ENCODE peak calls at places on chromosomes 16 and 17, in nine cellular contexts. U, M, J, P, C, Z, Y, L and X are unnamed samples.

GRCh38 chr17:77235370-77236080 is 94.8 kb downstream of the SEC14L1 start:
- DNase-seq in U (peak), M (no peak), J (peak), P (no peak), C (no peak), Z (peak), Y (peak), L (no peak), X (no peak)

GRCh38 chr16:22924492-22924891 is 110.5 kb downstream of the HS3ST2 start:
- DNase-seq in U (no peak), M (no peak), J (no peak), P (no peak), C (no peak), Z (no peak), Y (no peak), L (no peak), X (peak)

GRCh38 chr17:30290696-30291570 is 811 bp downstream of the BLMH start:
- DNase-seq in U (peak), M (peak), J (peak), P (peak), C (peak), Z (peak), Y (peak), L (peak), X (peak)

GRCh38 chr17:6573982-6574688 is 17.8 kb upstream of the PITPNM3 start:
- DNase-seq in U (no peak), M (no peak), J (no peak), P (no peak), C (no peak), Z (no peak), Y (no peak), L (no peak), X (no peak)

GRCh38 chr17:8468988-8469387 is 33.3 kb downstream of the NDEL1 start:
- DNase-seq in U (no peak), M (no peak), J (no peak), P (no peak), C (no peak), Z (peak), Y (no peak), L (no peak), X (no peak)

GRCh38 chr16:66703359-66704215 is 7.0 kb upstream of the CMTM4 start:
- DNase-seq in U (no peak), M (no peak), J (no peak), P (no peak), C (no peak), Z (no peak), Y (no peak), L (no peak), X (no peak)

GRCh38 chr17:41814195-41814594 is 1.4 kb downstream of the FKBP10 start:
- DNase-seq in U (peak), M (no peak), J (no peak), P (no peak), C (no peak), Z (peak), Y (no peak), L (no peak), X (no peak)

GRCh38 chr17:79651266-79651665 is 40.4 kb upstream of the RBFOX3 start:
- DNase-seq in U (no peak), M (no peak), J (peak), P (peak), C (no peak), Z (no peak), Y (no peak), L (no peak), X (no peak)

DNA sequence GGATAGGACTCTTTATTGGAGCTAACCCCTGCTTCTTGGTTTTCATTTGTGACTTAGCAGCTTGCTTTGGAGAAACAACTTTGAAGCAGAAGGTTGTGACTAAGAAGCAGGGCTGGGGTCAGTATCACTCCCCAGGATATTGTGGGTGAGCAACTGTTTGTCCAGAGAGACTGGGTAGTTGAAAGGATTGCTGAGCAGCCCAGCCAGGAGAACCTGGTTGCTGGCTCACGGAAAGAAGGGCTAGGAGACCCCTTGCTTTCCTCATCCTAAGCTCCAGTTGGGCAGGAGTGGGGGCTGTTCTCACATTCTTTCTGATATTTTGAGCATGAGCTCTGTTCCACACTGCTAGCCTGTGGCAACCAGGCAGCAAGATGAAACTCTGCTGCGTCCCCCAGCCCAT is 151.2 kb downstream of the CBLN1 start:
- DNase-seq in U (no peak), M (no peak), J (no peak), P (no peak), C (no peak), Z (no peak), Y (no peak), L (no peak), X (no peak)
- TF ChIP-seq CTCF in U (no peak), M (no peak), J (no peak), P (no peak), C (no peak), Z (no peak), Y (no peak), L (no peak), X (no peak)

DNA sequence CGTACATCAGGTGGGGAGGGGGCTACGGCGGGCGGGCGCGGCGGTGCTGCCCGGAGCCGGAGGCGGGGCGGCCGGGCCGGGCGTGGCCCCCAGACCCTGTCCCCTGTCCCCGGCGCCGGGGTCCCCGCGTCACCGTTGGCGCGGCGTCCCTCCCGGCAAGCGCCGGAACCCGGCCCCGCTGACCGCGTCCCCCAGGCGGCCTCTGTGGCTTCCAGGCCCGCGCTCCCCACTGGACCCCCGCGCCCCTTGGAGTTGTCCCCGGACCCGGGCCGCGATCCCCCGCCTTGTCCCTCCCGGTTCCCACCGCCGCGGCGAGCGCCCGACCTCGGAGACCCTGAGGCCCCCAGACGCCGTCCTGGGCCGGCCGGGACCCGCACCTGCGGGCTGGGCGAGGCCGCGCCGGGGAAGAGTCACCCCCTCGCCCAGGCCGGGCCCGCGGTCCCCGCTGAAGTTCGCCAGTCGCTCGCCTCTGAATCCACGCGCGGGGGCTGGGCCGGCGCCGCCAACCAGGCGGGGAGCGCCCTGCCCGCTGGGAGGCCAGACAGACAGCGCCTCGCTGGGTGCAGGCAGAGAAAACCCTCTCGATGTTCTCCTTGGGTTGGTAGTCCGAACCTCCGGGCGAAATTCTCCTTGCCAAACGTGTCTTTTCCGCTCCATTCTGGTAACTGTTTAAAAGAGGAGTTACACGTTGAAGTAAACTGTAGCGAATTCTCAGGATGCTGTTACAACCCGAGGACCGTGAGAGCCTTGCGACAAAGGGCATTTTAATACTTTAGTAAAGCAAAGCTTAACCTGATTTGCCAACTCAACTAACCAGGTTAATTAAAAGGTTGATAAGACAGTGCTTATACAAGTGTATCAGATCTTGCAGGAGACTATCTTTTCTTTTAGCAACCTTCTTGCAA is 761 bp downstream of the GAN start:
- DNase-seq in U (peak), M (peak), J (peak), P (peak), C (peak), Z (peak), Y (peak), L (peak), X (peak)
- TF ChIP-seq CTCF in U (no peak), M (no peak), J (no peak), P (no peak), C (no peak), Z (no peak), Y (no peak), L (no peak), X (no peak)

GRCh38 chr17:80955673-80956306 is 35.9 kb upstream of the CHMP6 start:
- DNase-seq in U (no peak), M (no peak), J (no peak), P (no peak), C (no peak), Z (no peak), Y (no peak), L (peak), X (no peak)
- TF ChIP-seq CTCF in U (no peak), M (no peak), J (no peak), P (no peak), C (no peak), Z (no peak), Y (no peak), L (no peak), X (no peak)

GRCh38 chr17:58202859-58203258 is 10.3 kb downstream of the EPX start:
- DNase-seq in U (no peak), M (no peak), J (no peak), P (no peak), C (no peak), Z (no peak), Y (no peak), L (no peak), X (no peak)

GRCh38 chr17:58196610-58197009 is 4.1 kb downstream of the EPX start:
- DNase-seq in U (no peak), M (no peak), J (no peak), P (no peak), C (no peak), Z (no peak), Y (no peak), L (no peak), X (no peak)

GRCh38 chr17:58195518-58196123 is 3.1 kb downstream of the EPX start:
- DNase-seq in U (no peak), M (no peak), J (no peak), P (no peak), C (no peak), Z (no peak), Y (no peak), L (no peak), X (no peak)

GRCh38 chr17:58204796-58205195 is 12.3 kb downstream of the EPX start:
- DNase-seq in U (no peak), M (no peak), J (no peak), P (no peak), C (no peak), Z (peak), Y (no peak), L (no peak), X (no peak)

DNA sequence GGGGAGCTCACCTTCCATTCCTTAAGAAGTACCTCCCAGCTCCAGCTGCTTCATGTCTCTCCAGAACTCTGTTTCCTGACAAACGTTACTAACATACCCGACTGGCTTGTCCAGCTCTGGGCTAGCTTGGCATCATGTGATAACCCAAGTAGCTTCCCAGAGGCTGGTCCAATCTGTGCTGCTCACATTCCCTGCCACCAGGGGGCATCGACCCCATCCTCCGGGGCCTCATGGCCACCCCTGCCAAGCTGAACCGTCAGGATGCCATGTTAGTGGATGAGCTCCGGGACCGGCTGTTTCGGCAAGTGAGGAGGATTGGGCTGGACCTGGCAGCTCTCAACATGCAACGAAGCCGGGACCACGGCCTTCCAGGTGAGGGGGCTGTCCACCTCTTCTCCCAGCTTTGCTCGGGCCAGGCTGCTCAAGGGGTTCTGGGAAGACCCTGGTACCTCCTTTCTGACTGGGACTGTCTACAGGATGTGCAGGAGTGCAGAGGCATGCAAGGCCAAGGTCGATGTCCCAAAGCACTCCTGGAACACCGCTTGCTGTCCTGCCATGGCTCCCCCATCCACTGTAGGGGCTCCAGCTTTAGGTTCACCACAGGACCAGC is 7.6 kb downstream of the EPX start:
- DNase-seq in U (peak), M (peak), J (peak), P (peak), C (peak), Z (peak), Y (peak), L (peak), X (peak)
- TF ChIP-seq CTCF in U (peak), M (peak), J (peak), P (peak), C (peak), Z (peak), Y (no peak), L (peak), X (peak)

GRCh38 chr16:81583893-81584705 is 139.5 kb downstream of the CMIP start:
- DNase-seq in U (peak), M (peak), J (no peak), P (no peak), C (no peak), Z (peak), Y (peak), L (no peak), X (peak)

GRCh38 chr16:81586421-81586820 is 141.8 kb downstream of the CMIP start:
- DNase-seq in U (no peak), M (peak), J (no peak), P (no peak), C (no peak), Z (no peak), Y (peak), L (no peak), X (no peak)

GRCh38 chr16:81581107-81581506 is 136.5 kb downstream of the CMIP start:
- DNase-seq in U (peak), M (peak), J (no peak), P (no peak), C (no peak), Z (no peak), Y (peak), L (no peak), X (peak)

GRCh38 chr16:81585785-81586184 is 141.2 kb downstream of the CMIP start:
- DNase-seq in U (peak), M (peak), J (no peak), P (no peak), C (no peak), Z (no peak), Y (peak), L (peak), X (no peak)

GRCh38 chr16:81582655-81583441 is 138.2 kb downstream of the CMIP start:
- DNase-seq in U (no peak), M (no peak), J (peak), P (no peak), C (peak), Z (no peak), Y (peak), L (no peak), X (no peak)
- TF ChIP-seq CTCF in U (no peak), M (no peak), J (no peak), P (no peak), C (no peak), Z (no peak), Y (no peak), L (no peak), X (no peak)

GRCh38 chr16:53822936-53823529 is 119.1 kb downstream of the FTO start:
- DNase-seq in U (peak), M (peak), J (no peak), P (no peak), C (no peak), Z (no peak), Y (no peak), L (no peak), X (no peak)

GRCh38 chr16:53817812-53818211 is 113.9 kb downstream of the FTO start:
- DNase-seq in U (peak), M (peak), J (no peak), P (no peak), C (no peak), Z (peak), Y (no peak), L (no peak), X (no peak)

GRCh38 chr16:53826658-53827057 is 122.7 kb downstream of the FTO start:
- DNase-seq in U (no peak), M (no peak), J (no peak), P (no peak), C (peak), Z (no peak), Y (no peak), L (no peak), X (no peak)

GRCh38 chr16:53821487-53821886 is 117.5 kb downstream of the FTO start:
- DNase-seq in U (peak), M (peak), J (no peak), P (no peak), C (no peak), Z (peak), Y (no peak), L (no peak), X (peak)

DNA sequence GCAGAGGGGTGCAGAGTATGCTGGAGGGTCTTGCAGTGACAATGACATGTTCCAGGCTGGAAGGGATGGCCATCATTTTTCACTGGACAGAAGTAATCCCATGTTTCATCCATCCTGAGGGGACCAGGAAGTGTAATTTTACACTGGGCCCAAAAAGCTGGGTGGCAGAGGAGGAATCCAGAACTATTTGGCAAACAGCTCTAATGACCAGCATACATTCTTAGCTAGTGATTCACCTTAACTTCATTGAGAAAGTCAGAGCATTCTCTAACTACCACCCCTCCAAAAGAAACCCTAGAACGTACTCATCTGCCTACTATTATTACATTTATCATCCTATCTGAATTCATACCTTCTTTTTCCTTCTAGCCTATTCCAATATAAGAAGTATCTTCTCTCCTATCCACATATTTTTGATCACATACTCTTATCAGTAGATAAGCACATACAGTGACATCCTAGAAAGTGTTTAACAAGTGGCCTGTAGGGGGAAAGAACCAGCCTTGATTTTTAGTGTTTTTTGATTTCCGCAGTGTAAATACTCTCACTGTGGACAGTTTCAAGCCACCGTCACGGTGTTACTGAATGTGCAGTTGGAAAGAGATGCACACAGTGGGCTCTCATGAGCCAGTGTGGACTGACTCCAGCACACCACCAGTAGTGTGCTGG is 118.1 kb downstream of the FTO start:
- DNase-seq in U (peak), M (peak), J (no peak), P (no peak), C (no peak), Z (peak), Y (no peak), L (no peak), X (peak)
- TF ChIP-seq CTCF in U (peak), M (peak), J (no peak), P (no peak), C (no peak), Z (peak), Y (no peak), L (no peak), X (no peak)

GRCh38 chr17:69454051-69454450 is 39.6 kb downstream of the MAP2K6 start:
- DNase-seq in U (no peak), M (no peak), J (no peak), P (no peak), C (no peak), Z (no peak), Y (no peak), L (no peak), X (no peak)
- TF ChIP-seq CTCF in U (no peak), M (no peak), J (no peak), P (no peak), C (no peak), Z (no peak), Y (no peak), L (no peak), X (no peak)

DNA sequence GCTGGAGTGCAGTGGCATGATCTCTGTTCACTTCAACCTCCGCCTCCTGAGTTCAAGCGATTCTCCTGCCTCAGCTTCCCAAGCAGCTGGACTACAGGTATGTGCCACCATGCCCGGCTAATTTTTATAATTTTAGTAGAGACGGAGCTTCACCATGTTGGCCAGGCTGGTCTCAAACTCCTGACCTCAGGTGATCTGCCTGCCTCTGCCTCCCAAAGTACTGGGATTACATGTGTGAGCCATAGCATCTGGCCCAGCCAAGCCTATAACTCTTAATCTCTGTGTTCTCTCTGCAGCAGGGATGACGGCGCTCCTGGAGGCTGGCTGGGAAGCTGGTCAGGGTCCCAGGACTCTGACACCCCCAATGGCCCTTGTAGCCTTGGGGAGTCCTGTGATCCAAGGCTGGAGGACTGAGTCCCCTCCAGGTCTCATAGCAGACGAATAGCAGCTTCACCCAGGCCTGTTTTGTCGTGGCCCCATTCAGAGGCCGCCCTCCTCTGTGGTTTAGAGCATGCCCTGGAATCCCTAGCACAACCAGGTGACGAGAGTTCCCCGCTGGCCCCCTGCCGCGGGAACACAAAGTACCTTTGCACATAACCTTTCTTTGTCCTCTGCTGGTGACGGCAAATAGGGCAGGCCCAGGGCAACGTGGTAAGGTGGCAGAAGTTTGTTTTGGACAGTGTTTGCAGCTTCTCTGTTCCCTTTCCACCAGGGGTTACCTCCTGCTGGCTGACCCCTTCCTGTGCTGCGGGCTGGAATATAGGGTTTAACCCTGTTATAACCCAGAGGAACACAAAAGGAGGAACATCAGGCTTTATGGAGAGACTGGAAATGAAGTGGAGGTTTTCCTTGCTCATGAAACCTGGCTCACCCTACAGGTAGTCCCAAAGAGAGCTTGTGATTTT is 43.0 kb upstream of the TOB1 start:
- DNase-seq in U (no peak), M (no peak), J (peak), P (peak), C (peak), Z (no peak), Y (peak), L (peak), X (no peak)
- TF ChIP-seq CTCF in U (no peak), M (no peak), J (no peak), P (peak), C (no peak), Z (no peak), Y (no peak), L (no peak), X (no peak)

DNA sequence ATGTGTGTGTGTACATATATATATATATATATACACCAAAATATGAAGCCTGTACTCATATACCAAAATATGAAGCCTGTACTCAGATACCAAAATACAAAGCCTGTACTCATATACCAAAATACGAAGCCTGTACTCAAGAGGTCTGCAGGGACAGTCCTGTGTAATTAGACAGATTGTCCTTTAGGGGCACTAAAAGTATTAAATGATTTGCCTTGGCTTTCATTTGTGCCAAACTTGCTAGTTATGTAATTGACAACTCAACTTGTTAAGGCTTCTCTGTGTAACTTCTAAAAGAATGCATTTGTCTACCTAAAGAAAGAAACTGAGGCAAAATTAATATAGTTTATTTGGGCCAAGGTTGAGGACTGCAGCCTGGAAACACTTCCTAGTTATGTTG is 30.8 kb upstream of the DHX40 start:
- DNase-seq in U (no peak), M (peak), J (no peak), P (no peak), C (no peak), Z (peak), Y (no peak), L (no peak), X (no peak)
- TF ChIP-seq CTCF in U (peak), M (peak), J (no peak), P (peak), C (no peak), Z (no peak), Y (no peak), L (no peak), X (no peak)